ENCODE peak calls at places on chromosomes 11 and 22, in eight cellular contexts. D, M, U, B, T, V, Y and J are unnamed samples.

GRCh38 chr11:20113147-20113435 is 47.2 kb downstream of the DBX1 start:
- DNase-seq in U (no peak), M (no peak), Y (peak), V (no peak), T (no peak), B (no peak), D (no peak), J (no peak)

GRCh38 chr22:46373166-46373565 is 37.7 kb downstream of the TRMU start:
- DNase-seq in Y (peak), D (no peak), M (no peak), B (no peak), V (no peak), T (no peak), U (no peak), J (peak)

GRCh38 chr11:125110996-125111340 is 458 bp downstream of the TMEM218 start:
- DNase-seq in Y (no peak), T (no peak), B (no peak), D (no peak), V (no peak), U (peak), M (peak), J (no peak)

GRCh38 chr11:117983163-117983475 is 3.1 kb upstream of the IL10RA start:
- DNase-seq in Y (no peak), U (no peak), M (no peak), V (no peak), T (no peak), B (no peak), D (no peak), J (no peak)

GRCh38 chr22:42645938-42646568 is 3.1 kb downstream of the CYB5R3 start:
- DNase-seq in V (no peak), T (no peak), U (no peak), D (no peak), M (no peak), Y (peak), B (no peak), J (peak)

GRCh38 chr11:5851002-5851401 is 6.5 kb downstream of the OR52E8 start:
- DNase-seq in B (no peak), T (no peak), Y (no peak), D (no peak), M (no peak), U (no peak), V (no peak), J (no peak)

GRCh38 chr11:108965602-108966001 is 300.7 kb downstream of the DDX10 start:
- DNase-seq in D (no peak), M (peak), U (no peak), T (no peak), Y (no peak), B (no peak), V (no peak), J (no peak)

GRCh38 chr11:1202154-1202775 is 20.6 kb upstream of the MUC5B start:
- DNase-seq in B (no peak), D (no peak), T (no peak), U (no peak), V (no peak), M (peak), Y (peak), J (no peak)

GRCh38 chr11:36110698-36111410 is 167.0 kb downstream of the LDLRAD3 start:
- DNase-seq in M (no peak), T (no peak), Y (no peak), B (no peak), D (no peak), V (no peak), U (no peak), J (no peak)

GRCh38 chr11:87878373-87878779 is 296.9 kb downstream of the RAB38 start:
- DNase-seq in T (no peak), D (peak), B (no peak), Y (no peak), M (peak), V (no peak), U (peak), J (no peak)

GRCh38 chr11:12083380-12083779 is 27.0 kb upstream of the MICAL2 start:
- DNase-seq in B (no peak), M (no peak), T (no peak), Y (no peak), V (no peak), D (no peak), U (no peak), J (no peak)

GRCh38 chr22:35620624-35621245 is 3.6 kb upstream of the MB start:
- DNase-seq in U (no peak), M (peak), T (peak), B (no peak), Y (no peak), D (no peak), V (no peak), J (no peak)

GRCh38 chr11:102878595-102878994 is 3.8 kb upstream of the MMP12 start:
- DNase-seq in M (no peak), T (no peak), U (no peak), B (no peak), Y (no peak), D (no peak), V (no peak), J (no peak)

GRCh38 chr11:45056529-45056928 is 89.9 kb upstream of the PRDM11 start:
- DNase-seq in M (no peak), B (no peak), Y (no peak), V (no peak), T (no peak), D (no peak), U (no peak), J (no peak)

GRCh38 chr11:123351375-123351774 is 78.7 kb upstream of the GRAMD1B start:
- DNase-seq in Y (no peak), V (peak), M (no peak), T (peak), U (no peak), B (no peak), D (no peak), J (no peak)

GRCh38 chr11:2768471-2769408 is 68.9 kb upstream of the KCNQ1OT1 start:
- DNase-seq in T (no peak), U (no peak), M (peak), Y (no peak), V (peak), B (peak), D (no peak), J (peak)

GRCh38 chr22:24154826-24155225 is 26.5 kb upstream of the SUSD2 start:
- DNase-seq in M (no peak), V (no peak), T (no peak), D (no peak), B (no peak), Y (no peak), U (no peak), J (no peak)

GRCh38 chr22:16806401-16806800 is 18.8 kb downstream of the XKR3 start:
- DNase-seq in T (no peak), B (no peak), V (no peak), Y (no peak), U (no peak), D (no peak), M (no peak), J (no peak)

GRCh38 chr11:34427171-34427805 is 11.4 kb upstream of the CAT start:
- DNase-seq in T (no peak), D (no peak), B (no peak), M (peak), V (no peak), Y (no peak), U (peak), J (no peak)

GRCh38 chr11:72798361-72798760 is 4.5 kb upstream of the STARD10 start:
- DNase-seq in T (no peak), U (no peak), D (no peak), V (no peak), B (no peak), Y (no peak), M (no peak), J (no peak)

GRCh38 chr11:1005913-1006312 is 30.6 kb downstream of the MUC6 start:
- DNase-seq in T (no peak), D (peak), M (no peak), Y (peak), V (peak), B (no peak), U (no peak), J (peak)

GRCh38 chr22:44154431-44154942 is 26.2 kb upstream of the PARVG start:
- DNase-seq in T (no peak), D (no peak), V (no peak), M (no peak), Y (no peak), B (no peak), U (no peak), J (no peak)

GRCh38 chr11:124143034-124143433 is 27.8 kb downstream of the VWA5A start:
- DNase-seq in B (no peak), U (no peak), Y (no peak), M (no peak), V (no peak), D (no peak), T (no peak), J (no peak)

GRCh38 chr11:76836613-76837291 is 24.0 kb upstream of the ACER3 start:
- DNase-seq in V (no peak), U (no peak), D (no peak), Y (no peak), B (no peak), M (no peak), T (no peak), J (no peak)

GRCh38 chr11:77176996-77177395 is 49.0 kb downstream of the MYO7A start:
- DNase-seq in B (no peak), D (no peak), M (no peak), V (no peak), Y (no peak), T (no peak), U (no peak), J (no peak)

GRCh38 chr22:42549329-42550060 is 4.3 kb upstream of the SERHL2 start:
- DNase-seq in V (no peak), M (no peak), T (no peak), Y (no peak), U (no peak), B (no peak), D (no peak), J (no peak)

GRCh38 chr11:30333405-30333804 is 10.5 kb downstream of the ARL14EP start:
- DNase-seq in Y (no peak), V (no peak), T (no peak), M (peak), D (no peak), B (no peak), U (peak), J (no peak)

GRCh38 chr11:62788991-62789390 is 1.8 kb downstream of the TMEM179B start:
- DNase-seq in V (no peak), U (no peak), Y (no peak), M (peak), B (no peak), D (no peak), T (no peak), J (no peak)

GRCh38 chr11:30596832-30597231 is 10.7 kb upstream of the MPPED2 start:
- DNase-seq in Y (no peak), M (no peak), V (no peak), B (no peak), U (no peak), D (no peak), T (no peak), J (no peak)

GRCh38 chr11:65394125-65394536 is 7.7 kb downstream of the FRMD8 start:
- DNase-seq in B (no peak), M (no peak), V (no peak), T (no peak), U (no peak), Y (no peak), D (no peak), J (no peak)
- H3K27ac ChIP-seq in B (no peak), M (no peak), V (no peak), T (no peak), U (no peak), Y (no peak), D (no peak), J (no peak)

GRCh38 chr11:64778223-64778472 is 194 bp downstream of the SF1 start:
- DNase-seq in Y (no peak), B (no peak), D (no peak), M (no peak), V (no peak), U (no peak), T (no peak), J (no peak)
- TF ChIP-seq POLR2A in Y (no peak), B (no peak), D (no peak), M (no peak), V (no peak), U (no peak), T (no peak), J (no peak)

GRCh38 chr22:49658902-49659280 is 168.8 kb downstream of the BRD1 start:
- DNase-seq in Y (no peak), D (no peak), U (no peak), V (no peak), M (no peak), T (peak), B (no peak), J (no peak)

GRCh38 chr22:49657275-49657973 is 170.2 kb downstream of the BRD1 start:
- DNase-seq in D (peak), U (no peak), V (no peak), M (no peak), B (no peak), Y (peak), T (peak), J (peak)

GRCh38 chr22:49655168-49655812 is 172.4 kb downstream of the BRD1 start:
- DNase-seq in Y (no peak), M (no peak), V (no peak), B (no peak), U (no peak), T (no peak), D (no peak), J (no peak)

GRCh38 chr22:49657974-49658550 is 169.6 kb downstream of the BRD1 start:
- DNase-seq in Y (no peak), D (no peak), M (no peak), V (no peak), U (no peak), T (peak), B (no peak), J (no peak)

DNA sequence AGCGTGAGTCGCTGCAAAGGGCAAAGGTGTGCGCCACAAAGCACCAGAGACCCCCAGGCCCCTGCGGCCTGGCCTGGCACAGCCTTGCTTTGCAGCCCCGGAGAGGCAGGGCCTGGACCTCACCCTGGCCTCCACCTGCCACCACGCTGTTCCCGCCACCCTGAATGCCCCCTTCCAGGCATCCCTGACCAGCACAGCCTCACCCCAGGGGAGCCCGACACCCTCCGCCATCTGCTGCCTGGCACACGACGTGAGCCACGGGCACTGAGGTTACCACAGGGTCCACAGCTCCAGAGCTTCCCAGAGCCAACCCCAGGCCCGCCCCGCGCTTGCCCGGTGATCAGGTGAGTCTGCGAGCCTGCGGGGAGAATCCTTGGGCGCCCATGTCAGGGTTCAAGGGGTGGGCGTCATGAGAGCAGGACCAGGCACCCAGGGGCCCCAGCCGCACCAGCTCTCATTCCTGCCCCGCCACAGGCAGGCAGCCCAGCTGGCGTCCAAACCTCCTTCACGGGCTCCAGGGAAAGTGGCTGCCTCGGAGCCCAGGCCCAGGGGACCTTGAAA is 171.3 kb downstream of the BRD1 start:
- DNase-seq in T (no peak), Y (no peak), V (no peak), U (no peak), D (no peak), B (no peak), M (no peak), J (no peak)
- H3K27ac ChIP-seq in T (peak), Y (no peak), V (no peak), U (no peak), D (no peak), B (no peak), M (no peak), J (no peak)

DNA sequence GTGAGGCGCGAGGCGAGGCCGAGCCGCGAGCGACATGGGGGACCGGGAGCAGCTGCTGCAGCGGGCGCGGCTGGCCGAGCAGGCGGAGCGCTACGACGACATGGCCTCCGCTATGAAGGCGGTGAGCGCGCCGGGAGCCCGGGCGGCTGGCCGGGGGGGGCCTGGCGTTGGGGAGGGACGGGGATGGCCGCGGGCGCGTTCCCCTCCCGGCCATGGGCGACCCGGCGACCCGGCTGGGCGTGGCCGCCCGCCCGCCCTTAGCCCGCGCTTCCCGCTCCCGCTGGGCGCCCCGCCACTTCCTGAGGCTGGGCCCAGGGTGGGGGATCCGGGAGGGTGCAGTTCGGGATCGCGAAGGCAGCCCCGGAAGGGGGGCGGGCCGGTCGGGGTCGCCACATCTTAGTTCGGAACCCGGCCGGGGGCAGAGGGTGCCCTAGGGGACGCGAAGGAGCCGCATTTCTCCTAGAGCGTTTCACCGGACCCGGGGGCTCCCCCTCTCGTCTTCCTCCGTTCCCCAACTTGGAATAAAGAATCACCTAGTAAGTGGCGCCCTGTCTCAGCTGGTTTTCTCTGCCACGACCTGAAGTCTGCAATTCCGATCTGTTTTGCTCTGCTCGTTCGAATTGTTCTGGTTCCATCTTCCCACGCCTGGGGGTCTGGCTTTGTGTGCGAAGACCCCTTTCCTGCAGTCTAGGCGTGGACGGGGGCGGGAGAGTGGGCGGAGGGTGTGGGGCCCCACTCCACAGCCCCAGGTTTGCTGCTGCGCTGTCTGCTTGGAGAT is 554 bp downstream of the YWHAH start:
- DNase-seq in T (peak), D (no peak), B (no peak), U (no peak), V (peak), M (no peak), Y (no peak), J (peak)
- TF ChIP-seq POLR2A in T (no peak), D (no peak), B (no peak), U (no peak), V (no peak), M (no peak), Y (no peak), J (no peak)

GRCh38 chr11:67031791-67032561 is 9.0 kb downstream of the SYT12 start:
- DNase-seq in Y (no peak), D (no peak), B (no peak), T (no peak), M (no peak), U (no peak), V (no peak), J (no peak)
- H3K27ac ChIP-seq in Y (no peak), D (no peak), B (no peak), T (no peak), M (peak), U (no peak), V (no peak), J (no peak)

GRCh38 chr22:20997536-20998257 is 4.2 kb downstream of the THAP7 start:
- DNase-seq in V (no peak), Y (no peak), M (no peak), B (no peak), U (no peak), D (no peak), T (no peak), J (no peak)
- TF ChIP-seq POLR2A in V (no peak), Y (no peak), M (no peak), B (no peak), U (no peak), D (no peak), T (no peak), J (no peak)

GRCh38 chr11:131365601-131366000 is 4.8 kb upstream of the NTM start:
- DNase-seq in B (no peak), Y (no peak), T (no peak), D (no peak), M (no peak), V (no peak), U (no peak), J (no peak)
- H3K27ac ChIP-seq in B (no peak), Y (no peak), T (no peak), D (no peak), M (no peak), V (no peak), U (no peak), J (no peak)

DNA sequence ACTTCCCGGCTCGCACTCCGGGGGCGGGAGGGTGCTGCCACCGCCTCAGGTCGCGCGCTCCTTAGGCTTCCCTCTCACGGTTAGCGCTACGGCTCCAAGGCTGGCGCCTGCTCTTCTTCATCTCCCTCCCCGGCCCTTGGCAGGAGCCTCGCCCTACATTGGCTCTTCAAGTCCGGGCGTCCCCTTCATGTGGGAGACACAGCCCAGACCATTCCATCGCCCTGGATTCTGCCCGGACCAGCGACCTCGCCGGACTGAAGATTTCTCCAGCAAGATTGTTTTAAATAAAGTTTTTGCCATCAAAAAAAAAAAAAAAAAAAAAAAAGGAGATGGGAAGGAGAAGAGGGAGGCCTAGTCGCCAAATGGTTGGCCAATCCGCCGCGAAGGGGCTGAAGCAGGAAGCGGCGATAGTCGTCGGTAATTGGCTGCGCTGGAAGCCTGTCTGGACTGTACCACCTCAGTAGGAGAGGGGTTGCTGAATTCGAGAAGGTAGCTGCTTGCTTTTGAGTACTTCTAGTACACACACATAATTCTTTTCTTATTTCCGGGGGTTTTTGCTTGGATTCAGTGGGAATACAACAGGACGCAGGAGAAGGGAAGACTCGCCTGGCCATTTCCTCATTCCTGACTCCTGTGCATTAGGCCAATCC is 724 bp upstream of the ZDHHC5 start:
- DNase-seq in M (peak), V (peak), U (peak), T (peak), D (peak), Y (peak), B (peak), J (peak)
- TF ChIP-seq POLR2A in M (peak), V (no peak), U (no peak), T (no peak), D (no peak), Y (peak), B (no peak), J (no peak)